ENCODE peak calls at places on chromosomes 12 and 14, in six cellular contexts. J is type B pancreatic cell, H is stomach, E is NCI-H1930, Q is HCEC 1CT, R is GM20000. P is an unnamed sample.

GRCh38 chr14:81406863-81407262 is 6.7 kb upstream of the STON2 start:
- DNase-seq in J (no peak), H (no peak), E (no peak), Q (no peak), R (no peak), P (no peak)

GRCh38 chr12:102095677-102096263 is 24.1 kb downstream of the NUP37 start:
- DNase-seq in J (no peak), H (no peak), E (no peak), Q (peak; percentile 56), R (peak; percentile 21), P (no peak)

GRCh38 chr14:33799705-33800269 is 151.1 kb downstream of the EGLN3 start:
- DNase-seq in J (no peak), H (no peak), E (no peak), Q (no peak), R (no peak), P (no peak)

GRCh38 chr12:124727244-124727673 is 136.4 kb downstream of the SCARB1 start:
- DNase-seq in J (no peak), H (peak; percentile 43), E (no peak), Q (no peak), R (peak; percentile 22), P (no peak)

GRCh38 chr12:70645494-70646317 is 8.5 kb upstream of the PTPRB start:
- DNase-seq in J (no peak), H (peak; percentile 36), E (no peak), Q (peak; percentile 93), R (no peak), P (no peak)

GRCh38 chr12:88643685-88644084 is 63.4 kb upstream of the KITLG start:
- DNase-seq in J (no peak), H (no peak), E (no peak), Q (peak; percentile 67), R (no peak), P (no peak)

GRCh38 chr12:15584366-15585041 is 204.7 kb downstream of the EPS8 start:
- DNase-seq in J (no peak), H (no peak), E (peak; percentile 19), Q (peak; percentile 72), R (peak; percentile 31), P (no peak)

GRCh38 chr14:66238969-66239368 is 247.2 kb upstream of the CCDC196 start:
- DNase-seq in J (no peak), H (no peak), E (no peak), Q (no peak), R (no peak), P (no peak)

GRCh38 chr12:79935624-79936040 is 735 bp upstream of the PPP1R12A start:
- DNase-seq in J (no peak), H (no peak), E (no peak), Q (peak; percentile 52), R (peak; percentile 9), P (no peak)

GRCh38 chr14:22886500-22887259 is 3.7 kb downstream of the REM2 start:
- DNase-seq in J (peak; percentile 79), H (peak; percentile 85), E (peak; percentile 78), Q (peak; percentile 62), R (peak; percentile 93), P (no peak)

GRCh38 chr14:101584049-101584859 is 23.0 kb downstream of the DIO3 start:
- DNase-seq in J (no peak), H (no peak), E (no peak), Q (no peak), R (no peak), P (no peak)

GRCh38 chr14:95477411-95478089 is 38.9 kb downstream of the SYNE3 start:
- DNase-seq in J (no peak), H (no peak), E (no peak), Q (no peak), R (no peak), P (no peak)

GRCh38 chr12:623172-623864 is 39.9 kb downstream of the NINJ2 start:
- DNase-seq in J (no peak), H (no peak), E (no peak), Q (no peak), R (no peak), P (no peak)

GRCh38 chr12:47735649-47736048 is 10.4 kb upstream of the ENDOU start:
- DNase-seq in J (no peak), H (no peak), E (no peak), Q (no peak), R (no peak), P (no peak)

GRCh38 chr14:102320671-102321455 is 1.3 kb downstream of the ZNF839 start:
- DNase-seq in J (no peak), H (no peak), E (no peak), Q (no peak), R (no peak), P (no peak)

GRCh38 chr12:121536929-121537813 is 43.7 kb downstream of the KDM2B start:
- DNase-seq in J (peak; percentile 77), H (peak; percentile 93), E (no peak), Q (peak; percentile 69), R (peak; percentile 97), P (peak; percentile 95)

GRCh38 chr14:92323031-92323915 is at the start of gene SLC24A4:
- DNase-seq in J (no peak), H (no peak), E (no peak), Q (no peak), R (peak; percentile 60), P (no peak)

GRCh38 chr14:89473979-89474378 is 56.9 kb upstream of the FOXN3 start:
- DNase-seq in J (no peak), H (no peak), E (no peak), Q (peak; percentile 69), R (no peak), P (no peak)

GRCh38 chr12:115916910-115917668 is 360.4 kb downstream of the MED13L start:
- DNase-seq in J (peak; percentile 88), H (peak; percentile 81), E (peak; percentile 63), Q (no peak), R (peak; percentile 86), P (no peak)

P was measured in esophagus muscularis mucosa.